ENCODE peak calls at places on chromosomes 3 and 15, in six cellular contexts. R is lung; B is neuronal stem cell; E is SJSA1; G is CD8-positive, alpha-beta memory T cell; N is right atrium auricular region. O is an unnamed sample.

GRCh38 chr3:106184540-106185457 is 316.0 kb upstream of the CBLB start:
- DNase-seq in B (no peak), N (no peak), G (no peak), R (no peak), E (no peak), O (no peak)

GRCh38 chr15:79023918-79024317 is 66.7 kb downstream of the RASGRF1 start:
- DNase-seq in N (no peak), E (no peak), G (no peak), B (no peak), R (no peak), O (no peak)

GRCh38 chr3:129276385-129276784 is 2.3 kb upstream of the HMCES start:
- DNase-seq in G (no peak), B (no peak), R (no peak), E (no peak), N (no peak), O (no peak)

GRCh38 chr3:71589132-71589531 is 5.6 kb upstream of the FOXP1 start:
- DNase-seq in E (no peak), B (no peak), N (no peak), R (no peak), G (no peak), O (no peak)

GRCh38 chr15:42734076-42734672 is 2.8 kb downstream of the CDAN1 start:
- DNase-seq in B (no peak), R (no peak), G (no peak), E (no peak), N (no peak), O (no peak)

GRCh38 chr3:172709776-172710708 is 825 bp downstream of the NCEH1 start:
- DNase-seq in E (no peak), B (no peak), N (peak; percentile 65), R (peak; percentile 44), G (no peak), O (no peak)

GRCh38 chr3:150372320-150373118 is 35.6 kb upstream of the TSC22D2 start:
- DNase-seq in R (no peak), E (peak; percentile 71), G (no peak), B (no peak), N (no peak), O (no peak)

GRCh38 chr15:63231206-63231605 is 41.8 kb downstream of the RAB8B start:
- DNase-seq in B (no peak), R (no peak), E (no peak), N (no peak), G (no peak), O (no peak)

GRCh38 chr15:80580536-80581260 is 114.4 kb upstream of the ABHD17C start:
- DNase-seq in E (no peak), R (no peak), B (no peak), G (no peak), N (no peak), O (no peak)

GRCh38 chr3:45182915-45183881 is 37.0 kb upstream of the CDCP1 start:
- DNase-seq in R (peak; percentile 66), N (no peak), E (peak; percentile 61), B (no peak), G (no peak), O (no peak)

GRCh38 chr15:41424809-41425208 is 7.9 kb downstream of the RTF1 start:
- DNase-seq in B (no peak), N (no peak), R (no peak), E (no peak), G (no peak), O (no peak)

GRCh38 chr3:29635888-29636287 is 355.0 kb downstream of the RBMS3 start:
- DNase-seq in B (no peak), E (peak; percentile 42), R (no peak), G (no peak), N (no peak), O (no peak)

GRCh38 chr15:61974118-61974517 is 86.1 kb downstream of the VPS13C start:
- DNase-seq in B (no peak), G (no peak), R (no peak), E (no peak), N (no peak), O (no peak)
- H3K27ac ChIP-seq in B (no peak overlapping the region), G (no peak overlapping the region), R (no peak overlapping the region), E (no peak overlapping the region), N (no peak overlapping the region), O (no peak overlapping the region)

GRCh38 chr3:13348100-13348499 is 72.0 kb downstream of the NUP210 start:
- DNase-seq in R (no peak), G (no peak), E (no peak), N (no peak), B (no peak), O (no peak)

GRCh38 chr3:13345772-13346171 is 74.3 kb downstream of the NUP210 start:
- DNase-seq in B (no peak), E (no peak), G (no peak), R (no peak), N (no peak), O (no peak)

GRCh38 chr3:13345284-13345683 is 74.8 kb downstream of the NUP210 start:
- DNase-seq in E (no peak), N (no peak), G (no peak), B (no peak), R (no peak), O (no peak)

GRCh38 chr3:13347390-13347966 is 72.6 kb downstream of the NUP210 start:
- DNase-seq in E (no peak), G (no peak), R (no peak), N (no peak), B (no peak), O (no peak)

DNA sequence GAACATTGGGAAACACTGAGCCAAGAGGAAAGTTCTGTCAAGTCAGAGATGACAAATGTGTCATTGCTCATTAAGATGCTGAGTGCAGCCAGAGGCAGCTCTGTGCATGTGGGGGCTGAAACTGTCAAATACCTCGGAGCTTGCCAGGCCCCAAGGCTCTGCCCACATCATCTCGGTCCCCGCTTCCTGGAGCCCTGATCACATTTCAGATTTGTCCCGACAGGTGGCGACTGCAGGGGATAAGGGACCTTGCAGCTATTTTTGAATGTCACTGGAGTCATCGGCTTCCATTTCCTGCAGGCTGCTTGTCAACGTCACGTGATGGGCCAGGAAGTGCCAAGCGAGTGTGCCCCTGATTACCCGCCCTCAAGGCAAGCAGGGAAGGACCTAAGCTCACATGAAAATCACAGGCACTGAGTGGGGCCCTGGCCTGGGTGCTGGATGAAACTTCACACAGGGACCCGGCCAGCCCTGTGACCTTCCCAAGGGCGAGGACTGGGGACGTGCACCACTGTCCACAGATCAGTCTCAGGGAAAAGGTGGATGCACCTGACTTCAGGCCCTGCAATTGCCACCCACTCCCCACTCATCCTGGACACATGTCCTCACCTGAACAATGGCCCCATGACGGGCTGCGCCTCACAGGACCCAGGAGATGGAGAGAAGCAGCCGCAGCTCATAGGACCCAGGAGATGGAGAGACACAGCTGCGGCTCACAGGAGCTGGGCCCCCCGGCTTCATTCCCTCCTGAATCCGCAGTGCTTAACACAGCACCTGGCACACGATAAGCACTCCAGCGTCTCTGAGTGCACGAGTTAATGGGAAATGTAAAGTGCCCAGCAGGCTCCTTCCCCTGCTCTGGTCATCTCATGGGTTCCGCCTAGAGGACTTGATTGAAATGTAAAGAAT is 73.4 kb downstream of the NUP210 start:
- DNase-seq in E (no peak), R (no peak), B (no peak), G (peak; percentile 83), N (no peak), O (no peak)
- H3K4me3 ChIP-seq in E (no peak overlapping the region), R (no peak overlapping the region), B (no peak overlapping the region), G (peak overlapping the region; percentile 11), N (no peak overlapping the region), O (no peak overlapping the region)

GRCh38 chr15:82881747-82882146 is 70.8 kb downstream of the HOMER2 start:
- DNase-seq in B (no peak), E (no peak), R (peak; percentile 7), N (no peak), G (no peak), O (no peak)
- H3K27ac ChIP-seq in B (no peak overlapping the region), E (no peak overlapping the region), R (no peak overlapping the region), N (no peak overlapping the region), G (no peak overlapping the region), O (no peak overlapping the region)

GRCh38 chr3:56823421-56823926 is 21.7 kb upstream of the ARHGEF3 start:
- DNase-seq in G (no peak), B (no peak), R (no peak), E (no peak), N (no peak), O (no peak)
- H3K4me3 ChIP-seq in G (no peak overlapping the region), B (no peak overlapping the region), R (no peak overlapping the region), E (no peak overlapping the region), N (no peak overlapping the region), O (no peak overlapping the region)

DNA sequence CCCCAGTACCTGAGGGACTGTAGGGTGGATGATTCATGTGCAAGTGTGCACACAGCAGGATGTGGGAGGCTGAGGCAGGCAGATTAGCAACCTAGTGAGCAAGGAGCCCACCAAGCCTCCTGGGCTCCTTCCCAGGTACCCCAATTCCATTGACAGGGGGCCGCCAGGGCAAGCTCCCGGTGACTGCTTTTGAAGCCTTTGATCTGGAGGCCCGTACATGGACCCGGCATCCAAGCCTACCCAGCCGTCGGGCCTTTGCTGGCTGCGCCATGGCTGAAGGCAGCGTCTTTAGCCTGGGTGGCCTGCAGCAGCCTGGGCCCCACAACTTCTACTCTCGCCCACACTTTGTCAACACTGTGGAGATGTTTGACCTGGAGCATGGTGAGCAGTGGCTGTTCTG is 3.2 kb downstream of the KLHDC8B start:
- DNase-seq in B (no peak), E (no peak), N (no peak), G (no peak), R (no peak), O (no peak)
- H3K27ac ChIP-seq in B (peak overlapping the region; percentile 99), E (no peak overlapping the region), N (peak overlapping the region; percentile 87), G (no peak overlapping the region), R (no peak overlapping the region), O (no peak overlapping the region)

DNA sequence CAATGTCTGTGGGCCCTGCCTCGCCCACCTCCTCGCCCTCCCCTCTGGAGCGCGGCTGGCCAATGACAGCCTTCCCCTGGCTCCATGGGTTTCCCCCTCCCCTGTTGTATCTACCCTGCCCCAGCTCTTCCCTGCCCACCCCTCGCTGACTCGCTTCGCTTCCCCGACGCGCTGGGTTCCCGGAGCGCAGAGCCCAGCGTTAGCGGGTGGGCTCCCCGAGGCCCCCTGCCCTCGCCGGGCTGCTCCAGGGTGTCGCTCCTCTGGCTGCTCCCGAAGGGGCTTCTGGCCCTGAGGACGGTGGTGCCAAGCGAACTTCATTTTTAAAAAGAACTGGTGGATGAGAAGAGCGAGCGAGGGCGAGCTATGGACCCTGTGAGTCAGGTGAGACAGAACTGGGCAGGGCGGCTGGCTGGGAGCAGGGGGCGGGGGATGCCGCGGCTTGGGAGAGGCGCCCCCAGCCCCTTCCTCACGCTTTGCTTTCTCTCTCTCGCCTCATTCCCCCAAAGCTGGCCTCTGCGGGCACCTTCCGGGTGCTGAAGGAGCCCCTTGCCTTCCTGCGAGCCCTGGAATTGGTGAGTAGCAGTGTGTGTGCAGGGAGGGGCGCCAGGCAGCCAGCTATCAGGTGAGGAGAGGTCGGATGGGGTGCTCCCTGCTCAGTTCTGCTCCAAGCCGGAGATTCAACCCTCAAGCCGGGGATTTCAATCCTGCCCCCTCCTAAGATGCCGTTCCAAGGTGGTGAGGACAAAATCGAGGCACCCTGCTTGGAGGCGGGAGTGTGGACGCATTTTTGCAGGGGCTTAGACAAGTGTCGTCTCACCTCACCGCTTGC is at the start of gene SYNPR:
- DNase-seq in G (no peak), R (no peak), E (no peak), B (no peak), N (no peak), O (no peak)
- H3K4me3 ChIP-seq in G (no peak within 1 kb of the TSS), R (no peak within 1 kb of the TSS), E (no peak within 1 kb of the TSS), B (peak within 1 kb of the TSS; percentile 80), N (peak within 1 kb of the TSS; percentile 11), O (no peak within 1 kb of the TSS)

O was measured in AG04450.